ENCODE peak calls at places on chromosomes 4 and X, in seven cellular contexts. S is CD4-positive, alpha-beta memory T cell; A is breast epithelium; O is body of pancreas; Q is testis; R is heart left ventricle; T is tibial nerve. N is an unnamed sample.
A peak's percentile ranks its signal among the peaks of the same experiment; 100 is the strongest.

GRCh38 chrX:14899607-14900006 is 26.4 kb downstream of the MOSPD2 start:
- DNase-seq in A (no peak), T (no peak), O (no peak), Q (no peak), R (no peak), S (no peak), N (no peak)

GRCh38 chrX:39501822-39502221 is 595.9 kb downstream of the BCOR start:
- DNase-seq in S (no peak), Q (no peak), T (no peak), A (no peak), O (no peak), R (no peak), N (no peak)

GRCh38 chr4:66433706-66434105 is 763.4 kb upstream of the EPHA5 start:
- DNase-seq in Q (no peak), S (no peak), T (no peak), O (no peak), R (no peak), A (no peak), N (peak; percentile 5)

GRCh38 chr4:173547889-173548288 is 17.9 kb upstream of the HAND2 start:
- DNase-seq in O (no peak), A (no peak), Q (no peak), R (no peak), S (no peak), T (no peak), N (peak; percentile 55)

GRCh38 chr4:113452868-113453620 is 308.5 kb downstream of the CAMK2D start:
- DNase-seq in S (no peak), A (no peak), R (no peak), Q (no peak), T (no peak), O (no peak), N (no peak)

GRCh38 chr4:70746179-70746839 is 24.5 kb downstream of the RUFY3 start:
- DNase-seq in R (no peak), Q (no peak), A (no peak), S (no peak), O (no peak), T (no peak), N (no peak)

GRCh38 chrX:12245650-12246645 is 107.7 kb downstream of the FRMPD4 start:
- DNase-seq in A (no peak), T (no peak), Q (no peak), O (no peak), R (no peak), S (no peak), N (no peak)

GRCh38 chr4:113080050-113080449 is 30.6 kb downstream of the ANK2 start:
- DNase-seq in A (no peak), O (no peak), T (no peak), Q (no peak), R (no peak), S (no peak), N (no peak)

GRCh38 chrX:102858826-102859627 is 78.0 kb upstream of the RAB40AL start:
- DNase-seq in O (no peak), S (no peak), Q (no peak), R (no peak), A (no peak), T (no peak), N (peak; percentile 33)

GRCh38 chr4:73396304-73396703 is 7.8 kb upstream of the ALB start:
- DNase-seq in S (no peak), Q (no peak), O (no peak), T (no peak), R (no peak), A (no peak), N (no peak)

GRCh38 chr4:140267576-140267975 is 105.9 kb upstream of the SCOC start:
- DNase-seq in Q (no peak), T (no peak), S (no peak), A (no peak), R (no peak), O (no peak), N (no peak)

GRCh38 chrX:20517565-20517964 is 250.9 kb upstream of the RPS6KA3 start:
- DNase-seq in S (no peak), R (no peak), O (no peak), T (no peak), A (no peak), Q (no peak), N (no peak)

GRCh38 chr4:151315212-151315886 is 10.1 kb downstream of the SH3D19 start:
- DNase-seq in Q (no peak), R (no peak), O (no peak), S (no peak), T (no peak), A (no peak), N (no peak)

GRCh38 chr4:129179276-129179675 is 83.3 kb downstream of the C4orf33 start:
- DNase-seq in Q (no peak), S (no peak), T (no peak), O (no peak), R (no peak), A (no peak), N (no peak)

GRCh38 chrX:105822138-105823091 is at the start of gene NRK:
- DNase-seq in A (no peak), S (no peak), R (peak; percentile 34), T (no peak), O (peak; percentile 14), Q (peak; percentile 46), N (peak; percentile 64)

GRCh38 chr4:10023050-10023419 is 1.7 kb upstream of the SLC2A9 start:
- DNase-seq in S (no peak), R (no peak), T (no peak), Q (no peak), O (no peak), A (no peak), N (no peak)

GRCh38 chr4:53956053-53956452 is 108.4 kb downstream of the CHIC2 start:
- DNase-seq in A (no peak), S (no peak), Q (no peak), O (no peak), T (no peak), R (no peak), N (no peak)

GRCh38 chr4:78747328-78747946 is 28.7 kb upstream of the BMP2K start:
- DNase-seq in A (no peak), Q (no peak), R (no peak), T (no peak), S (no peak), O (no peak), N (no peak)

GRCh38 chr4:102578819-102579218 is 77.7 kb downstream of the NFKB1 start:
- DNase-seq in A (no peak), O (no peak), R (no peak), Q (no peak), T (no peak), S (peak; percentile 23), N (peak; percentile 22)

GRCh38 chr4:102572452-102572851 is 71.3 kb downstream of the NFKB1 start:
- DNase-seq in R (no peak), A (no peak), S (no peak), O (no peak), T (no peak), Q (no peak), N (no peak)

GRCh38 chr4:102578270-102578669 is 77.1 kb downstream of the NFKB1 start:
- DNase-seq in O (no peak), S (no peak), R (no peak), Q (no peak), T (no peak), A (no peak), N (no peak)

GRCh38 chr4:102575369-102576129 is 74.4 kb downstream of the NFKB1 start:
- DNase-seq in R (no peak), T (no peak), A (no peak), O (no peak), S (no peak), Q (no peak), N (no peak)

DNA sequence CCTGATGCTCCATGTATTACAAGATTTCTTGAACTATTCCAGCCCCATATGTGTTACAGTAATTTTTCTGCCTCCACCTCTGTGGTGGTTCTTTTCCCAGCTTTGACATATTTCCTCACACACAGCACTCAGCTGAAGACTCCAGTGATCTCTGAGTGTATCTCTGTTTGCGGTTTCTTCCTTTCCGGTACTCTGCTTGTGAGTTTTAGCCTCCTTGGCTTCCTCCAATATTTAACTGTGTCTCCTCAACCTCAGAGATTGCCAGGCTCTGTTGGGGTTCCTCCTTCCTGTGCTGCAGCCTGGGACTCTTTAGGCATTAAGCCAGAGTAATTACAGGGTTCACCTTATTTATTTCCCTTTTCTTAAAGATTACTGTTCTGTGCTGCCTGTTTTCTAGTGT is 73.2 kb downstream of the NFKB1 start:
- DNase-seq in T (no peak), Q (no peak), R (no peak), O (no peak), A (no peak), S (no peak), N (no peak)
- H3K27ac ChIP-seq in T (no peak overlapping the region), Q (no peak overlapping the region), R (no peak overlapping the region), O (no peak overlapping the region), A (no peak overlapping the region), S (peak overlapping the region; percentile 5), N (no peak overlapping the region)

GRCh38 chrX:2708016-2708415 is 16.9 kb downstream of the CD99 start:
- DNase-seq in Q (no peak), S (no peak), T (no peak), A (no peak), R (no peak), O (no peak), N (no peak)
- H3K4me1 ChIP-seq in Q (peaks cover 72% of the 10 kb centered on the region), S (peaks cover 80% of the 10 kb centered on the region), T (no peaks in the 10 kb centered on the region), A (no peaks in the 10 kb centered on the region), R (peaks cover 65% of the 10 kb centered on the region), O (peaks cover 58% of the 10 kb centered on the region), N (peaks cover 54% of the 10 kb centered on the region)

GRCh38 chr4:30959781-30960485 is 239.8 kb downstream of the PCDH7 start:
- DNase-seq in O (no peak), Q (no peak), T (no peak), S (no peak), A (no peak), R (no peak), N (no peak)
- H3K4me3 ChIP-seq in O (no peak overlapping the region), Q (no peak overlapping the region), T (no peak overlapping the region), S (no peak overlapping the region), A (no peak overlapping the region), R (no peak overlapping the region), N (no peak overlapping the region)

DNA sequence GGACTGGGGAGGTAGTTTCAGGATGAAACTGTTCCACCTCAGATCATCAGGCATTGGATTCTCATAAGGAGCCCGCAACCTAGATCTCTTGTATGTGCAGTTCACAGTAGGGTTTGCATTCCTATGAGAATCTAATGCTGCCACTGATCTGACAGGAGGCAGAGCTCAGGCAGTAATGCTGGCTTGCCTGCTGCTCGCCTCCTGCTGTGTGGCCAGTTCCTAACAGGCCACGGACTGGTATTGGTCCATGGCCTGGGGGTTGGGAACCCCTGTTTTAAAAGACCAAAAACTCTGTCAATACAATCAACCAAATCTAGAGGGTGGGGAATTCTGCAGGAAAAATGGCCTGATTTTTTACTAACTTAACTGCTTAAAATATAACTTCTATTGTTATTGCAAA is 100.1 kb upstream of the EOLA2 start:
- DNase-seq in A (no peak), T (no peak), S (no peak), O (no peak), Q (no peak), R (no peak), N (no peak)
- H3K27ac ChIP-seq in A (no peak overlapping the region), T (no peak overlapping the region), S (no peak overlapping the region), O (no peak overlapping the region), Q (no peak overlapping the region), R (no peak overlapping the region), N (no peak overlapping the region)

DNA sequence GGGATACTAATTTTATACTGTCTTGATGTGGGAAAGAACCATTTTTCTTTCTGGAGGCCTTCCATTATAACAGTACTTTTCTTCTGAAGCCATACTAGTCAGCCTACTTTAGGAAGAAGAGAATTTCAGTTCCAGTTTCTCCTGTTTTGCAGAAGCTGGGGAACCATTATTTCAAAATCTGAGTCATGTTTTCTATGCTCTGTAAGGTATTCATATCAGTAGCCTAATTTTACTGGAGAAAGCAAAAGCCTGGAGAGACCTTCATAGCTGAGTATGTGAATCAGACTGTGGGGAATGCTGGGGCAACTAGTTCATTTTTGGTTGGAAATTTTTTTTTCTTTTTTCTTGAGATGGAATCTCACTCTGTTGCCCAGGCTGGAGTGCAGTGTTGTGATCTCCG is 22.4 kb downstream of the AFF1 start:
- DNase-seq in S (no peak), A (no peak), R (no peak), Q (no peak), O (no peak), T (no peak), N (no peak)
- H3K4me1 ChIP-seq in S (no peaks in the 10 kb centered on the region), A (no peaks in the 10 kb centered on the region), R (peaks cover 24% of the 10 kb centered on the region), Q (peaks cover 5% of the 10 kb centered on the region), O (peaks cover 61% of the 10 kb centered on the region), T (no peaks in the 10 kb centered on the region), N (peaks cover 10% of the 10 kb centered on the region)